ENCODE peak calls at places on chromosomes 4 and X, in eight cellular contexts. One of them, this sample, is unnamed.

GRCh38 chr4:71586087-71586763 is 197.7 kb downstream of the GC start:
- DNase-seq in IMR-90: no peak
- DNase-seq in prostate gland: no peak
- DNase-seq in cardiac muscle cell: no peak
- DNase-seq in heart left ventricle: no peak
- DNase-seq in lung: no peak
- DNase-seq in brain microvascular endothelial cell: no peak
- DNase-seq in SK-N-SH: no peak
- DNase-seq in this sample: no peak

GRCh38 chr4:101953949-101954348 is 163.4 kb downstream of the BANK1 start:
- DNase-seq in lung: no peak
- DNase-seq in heart left ventricle: no peak
- DNase-seq in prostate gland: no peak
- DNase-seq in cardiac muscle cell: peak; percentile 45
- DNase-seq in brain microvascular endothelial cell: peak; percentile 50
- DNase-seq in IMR-90: peak; percentile 45
- DNase-seq in SK-N-SH: no peak
- DNase-seq in this sample: no peak

GRCh38 chrX:2898861-2899512 is 30.2 kb downstream of the ARSD start:
- DNase-seq in prostate gland: peak; percentile 33
- DNase-seq in lung: no peak
- DNase-seq in cardiac muscle cell: no peak
- DNase-seq in IMR-90: no peak
- DNase-seq in SK-N-SH: no peak
- DNase-seq in heart left ventricle: no peak
- DNase-seq in brain microvascular endothelial cell: no peak
- DNase-seq in this sample: no peak

GRCh38 chrX:78092296-78092695 is 11.8 kb upstream of the PGK1 start:
- DNase-seq in brain microvascular endothelial cell: peak; percentile 29
- DNase-seq in IMR-90: peak; percentile 71
- DNase-seq in heart left ventricle: no peak
- DNase-seq in prostate gland: no peak
- DNase-seq in lung: no peak
- DNase-seq in cardiac muscle cell: peak; percentile 52
- DNase-seq in SK-N-SH: no peak
- DNase-seq in this sample: no peak

GRCh38 chr4:10611673-10612072 is 72.9 kb downstream of the CLNK start:
- DNase-seq in lung: no peak
- DNase-seq in heart left ventricle: no peak
- DNase-seq in cardiac muscle cell: no peak
- DNase-seq in IMR-90: peak; percentile 92
- DNase-seq in SK-N-SH: no peak
- DNase-seq in brain microvascular endothelial cell: peak; percentile 94
- DNase-seq in prostate gland: no peak
- DNase-seq in this sample: no peak

GRCh38 chr4:158930573-158930972 is 161.7 kb downstream of the FNIP2 start:
- DNase-seq in brain microvascular endothelial cell: no peak
- DNase-seq in lung: no peak
- DNase-seq in SK-N-SH: no peak
- DNase-seq in cardiac muscle cell: no peak
- DNase-seq in prostate gland: no peak
- DNase-seq in heart left ventricle: no peak
- DNase-seq in IMR-90: no peak
- DNase-seq in this sample: no peak

GRCh38 chrX:71143508-71143907 is 1.1 kb upstream of the NLGN3 start:
- DNase-seq in heart left ventricle: peak; percentile 30
- DNase-seq in cardiac muscle cell: no peak
- DNase-seq in brain microvascular endothelial cell: no peak
- DNase-seq in IMR-90: peak; percentile 41
- DNase-seq in lung: no peak
- DNase-seq in prostate gland: peak; percentile 26
- DNase-seq in SK-N-SH: no peak
- DNase-seq in this sample: peak; percentile 63

GRCh38 chr4:180377741-180378140 is 1865.5 kb upstream of the TENM3 start:
- DNase-seq in brain microvascular endothelial cell: no peak
- DNase-seq in IMR-90: no peak
- DNase-seq in cardiac muscle cell: no peak
- DNase-seq in SK-N-SH: no peak
- DNase-seq in prostate gland: no peak
- DNase-seq in heart left ventricle: no peak
- DNase-seq in lung: no peak
- DNase-seq in this sample: no peak

GRCh38 chr4:148445071-148445902 is 3.1 kb upstream of the NR3C2 start:
- DNase-seq in lung: peak; percentile 61
- DNase-seq in SK-N-SH: peak; percentile 72
- DNase-seq in cardiac muscle cell: peak; percentile 62
- DNase-seq in IMR-90: no peak
- DNase-seq in prostate gland: peak; percentile 67
- DNase-seq in brain microvascular endothelial cell: no peak
- DNase-seq in heart left ventricle: peak; percentile 73
- DNase-seq in this sample: peak; percentile 61

GRCh38 chr4:56048621-56049427 is 100.1 kb downstream of the CEP135 start:
- DNase-seq in SK-N-SH: peak; percentile 89
- DNase-seq in heart left ventricle: peak; percentile 13
- DNase-seq in cardiac muscle cell: peak; percentile 86
- DNase-seq in brain microvascular endothelial cell: peak; percentile 30
- DNase-seq in prostate gland: peak; percentile 10
- DNase-seq in IMR-90: peak; percentile 39
- DNase-seq in lung: no peak
- DNase-seq in this sample: no peak
- H3K27ac ChIP-seq in SK-N-SH: peak overlapping the region; percentile 58
- H3K27ac ChIP-seq in heart left ventricle: no peak overlapping the region
- H3K27ac ChIP-seq in cardiac muscle cell: peak overlapping the region; percentile 15
- H3K27ac ChIP-seq in brain microvascular endothelial cell: no peak overlapping the region
- H3K27ac ChIP-seq in prostate gland: no peak overlapping the region
- H3K27ac ChIP-seq in IMR-90: no peak overlapping the region
- H3K27ac ChIP-seq in lung: no peak overlapping the region
- H3K27ac ChIP-seq in this sample: no peak overlapping the region

GRCh38 chr4:145735330-145735638 is 55.3 kb downstream of the C4orf51 start:
- DNase-seq in prostate gland: peak; percentile 21
- DNase-seq in lung: peak; percentile 37
- DNase-seq in SK-N-SH: no peak
- DNase-seq in brain microvascular endothelial cell: peak; percentile 96
- DNase-seq in IMR-90: peak; percentile 96
- DNase-seq in cardiac muscle cell: peak; percentile 3
- DNase-seq in heart left ventricle: no peak
- DNase-seq in this sample: no peak
- H3K27ac ChIP-seq in prostate gland: peak overlapping the region; percentile 98
- H3K27ac ChIP-seq in lung: peak overlapping the region; percentile 91
- H3K27ac ChIP-seq in SK-N-SH: peak overlapping the region; percentile 99
- H3K27ac ChIP-seq in brain microvascular endothelial cell: peak overlapping the region; percentile 96
- H3K27ac ChIP-seq in IMR-90: peak overlapping the region; percentile 47
- H3K27ac ChIP-seq in cardiac muscle cell: no peak overlapping the region
- H3K27ac ChIP-seq in heart left ventricle: peak overlapping the region; percentile 95
- H3K27ac ChIP-seq in this sample: peak overlapping the region; percentile 99

GRCh38 chrX:119402588-119402987 is 3.5 kb downstream of the SLC25A43 start:
- DNase-seq in brain microvascular endothelial cell: no peak
- DNase-seq in prostate gland: no peak
- DNase-seq in SK-N-SH: no peak
- DNase-seq in IMR-90: no peak
- DNase-seq in lung: no peak
- DNase-seq in cardiac muscle cell: no peak
- DNase-seq in heart left ventricle: no peak
- DNase-seq in this sample: no peak

GRCh38 chrX:119401569-119401968 is 2.4 kb downstream of the SLC25A43 start:
- DNase-seq in lung: no peak
- DNase-seq in brain microvascular endothelial cell: no peak
- DNase-seq in cardiac muscle cell: no peak
- DNase-seq in prostate gland: no peak
- DNase-seq in SK-N-SH: no peak
- DNase-seq in heart left ventricle: no peak
- DNase-seq in IMR-90: no peak
- DNase-seq in this sample: no peak

GRCh38 chrX:119399772-119400101 is 601 bp downstream of the SLC25A43 start:
- DNase-seq in cardiac muscle cell: no peak
- DNase-seq in lung: no peak
- DNase-seq in prostate gland: no peak
- DNase-seq in heart left ventricle: no peak
- DNase-seq in IMR-90: no peak
- DNase-seq in brain microvascular endothelial cell: no peak
- DNase-seq in SK-N-SH: no peak
- DNase-seq in this sample: no peak

GRCh38 chrX:119398587-119398973 is 556 bp upstream of the SLC25A43 start:
- DNase-seq in SK-N-SH: no peak
- DNase-seq in prostate gland: no peak
- DNase-seq in lung: no peak
- DNase-seq in brain microvascular endothelial cell: no peak
- DNase-seq in cardiac muscle cell: no peak
- DNase-seq in IMR-90: no peak
- DNase-seq in heart left ventricle: no peak
- DNase-seq in this sample: no peak

GRCh38 chrX:119398974-119399771 is at the start of gene SLC25A43:
- DNase-seq in IMR-90: no peak
- DNase-seq in cardiac muscle cell: peak; percentile 40
- DNase-seq in SK-N-SH: peak; percentile 69
- DNase-seq in heart left ventricle: peak; percentile 18
- DNase-seq in lung: peak; percentile 39
- DNase-seq in prostate gland: no peak
- DNase-seq in brain microvascular endothelial cell: no peak
- DNase-seq in this sample: no peak
- H3K27ac ChIP-seq in IMR-90: peak within 1 kb of the TSS; percentile 71
- H3K27ac ChIP-seq in cardiac muscle cell: no peak within 1 kb of the TSS
- H3K27ac ChIP-seq in SK-N-SH: no peak within 1 kb of the TSS
- H3K27ac ChIP-seq in heart left ventricle: peak within 1 kb of the TSS; percentile 79
- H3K27ac ChIP-seq in lung: peak within 1 kb of the TSS; percentile 63
- H3K27ac ChIP-seq in prostate gland: peak within 1 kb of the TSS; percentile 69
- H3K27ac ChIP-seq in brain microvascular endothelial cell: peak within 1 kb of the TSS; percentile 34
- H3K27ac ChIP-seq in this sample: peak within 1 kb of the TSS; percentile 77

GRCh38 chrX:55264816-55265215 is at the start of gene PAGE3:
- DNase-seq in brain microvascular endothelial cell: no peak
- DNase-seq in lung: no peak
- DNase-seq in SK-N-SH: no peak
- DNase-seq in heart left ventricle: no peak
- DNase-seq in prostate gland: no peak
- DNase-seq in IMR-90: no peak
- DNase-seq in cardiac muscle cell: no peak
- DNase-seq in this sample: no peak
- H3K27ac ChIP-seq in brain microvascular endothelial cell: no peak within 1 kb of the TSS
- H3K27ac ChIP-seq in lung: no peak within 1 kb of the TSS
- H3K27ac ChIP-seq in SK-N-SH: no peak within 1 kb of the TSS
- H3K27ac ChIP-seq in heart left ventricle: no peak within 1 kb of the TSS
- H3K27ac ChIP-seq in prostate gland: no peak within 1 kb of the TSS
- H3K27ac ChIP-seq in IMR-90: no peak within 1 kb of the TSS
- H3K27ac ChIP-seq in cardiac muscle cell: no peak within 1 kb of the TSS
- H3K27ac ChIP-seq in this sample: no peak within 1 kb of the TSS

DNA sequence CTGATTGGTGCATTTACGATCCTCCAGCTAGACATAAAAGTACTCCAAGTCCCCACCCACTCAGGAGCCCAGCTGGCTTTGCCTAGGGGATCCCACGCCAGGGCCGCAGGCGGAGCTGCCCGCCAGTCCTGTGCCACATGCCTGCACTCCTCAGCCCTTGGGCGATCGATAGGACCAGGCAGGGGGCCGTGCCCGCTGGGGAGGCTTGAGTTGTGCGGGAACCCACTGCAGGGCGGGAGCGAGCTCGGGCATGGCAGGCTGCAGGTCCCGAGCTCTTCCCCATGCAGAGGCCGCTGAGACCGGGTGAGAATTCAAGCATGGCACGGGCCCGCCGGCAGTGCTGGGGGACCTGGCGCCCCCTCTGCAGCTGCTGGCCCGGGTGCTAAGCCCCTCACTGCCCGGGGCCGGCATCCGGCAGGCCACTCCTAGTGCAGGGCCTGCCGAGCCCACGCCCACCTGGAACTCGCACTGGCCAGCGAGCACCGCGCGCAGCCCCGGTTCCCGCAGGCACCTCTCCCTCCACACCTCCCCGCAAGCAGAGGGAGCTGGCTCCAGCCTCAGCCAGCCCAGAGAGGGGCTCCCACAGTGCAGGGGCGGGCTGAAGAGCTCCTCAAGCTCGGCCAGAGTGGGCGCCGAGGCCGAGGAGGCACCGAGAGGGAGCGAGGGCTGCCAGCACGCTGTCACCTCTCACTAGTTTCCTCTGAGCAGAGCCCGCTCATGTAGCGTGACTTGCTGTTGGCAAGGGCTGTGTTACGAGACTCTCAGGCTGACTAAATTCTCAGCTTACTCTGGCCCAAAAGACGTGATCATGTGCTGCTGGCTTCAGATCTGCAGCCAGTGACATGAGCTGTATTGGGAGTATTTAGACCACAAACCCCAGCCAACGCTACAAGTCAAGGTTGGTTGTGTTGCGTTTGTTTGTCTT is 87.5 kb downstream of the TRAPPC11 start:
- DNase-seq in IMR-90: peak; percentile 6
- DNase-seq in cardiac muscle cell: no peak
- DNase-seq in brain microvascular endothelial cell: no peak
- DNase-seq in heart left ventricle: no peak
- DNase-seq in SK-N-SH: no peak
- DNase-seq in prostate gland: peak; percentile 74
- DNase-seq in lung: no peak
- DNase-seq in this sample: no peak
- H3K27ac ChIP-seq in IMR-90: no peak overlapping the region
- H3K27ac ChIP-seq in cardiac muscle cell: no peak overlapping the region
- H3K27ac ChIP-seq in brain microvascular endothelial cell: no peak overlapping the region
- H3K27ac ChIP-seq in heart left ventricle: no peak overlapping the region
- H3K27ac ChIP-seq in SK-N-SH: no peak overlapping the region
- H3K27ac ChIP-seq in prostate gland: no peak overlapping the region
- H3K27ac ChIP-seq in lung: no peak overlapping the region
- H3K27ac ChIP-seq in this sample: no peak overlapping the region

GRCh38 chrX:10118530-10118929 is 38.2 kb upstream of the CLCN4 start:
- DNase-seq in SK-N-SH: no peak
- DNase-seq in prostate gland: no peak
- DNase-seq in heart left ventricle: no peak
- DNase-seq in brain microvascular endothelial cell: no peak
- DNase-seq in cardiac muscle cell: no peak
- DNase-seq in lung: no peak
- DNase-seq in IMR-90: no peak
- DNase-seq in this sample: no peak
- H3K27ac ChIP-seq in SK-N-SH: no peak overlapping the region
- H3K27ac ChIP-seq in prostate gland: peak overlapping the region; percentile 35
- H3K27ac ChIP-seq in heart left ventricle: no peak overlapping the region
- H3K27ac ChIP-seq in brain microvascular endothelial cell: no peak overlapping the region
- H3K27ac ChIP-seq in cardiac muscle cell: no peak overlapping the region
- H3K27ac ChIP-seq in lung: no peak overlapping the region
- H3K27ac ChIP-seq in IMR-90: no peak overlapping the region
- H3K27ac ChIP-seq in this sample: no peak overlapping the region